ENCODE peak calls at places on chromosome 9, in nine cellular contexts. One of them, this sample, is unnamed.

GRCh38 chr9:128724744-128725211 is 851 bp upstream of the ZDHHC12 start:
- DNase-seq in tibial artery: peak
- DNase-seq in mucosa of gallbladder: peak
- DNase-seq in GM10248: peak
- DNase-seq in T-helper 2 cell: no peak
- DNase-seq in stimulated activated CD8-positive, alpha-beta memory T cell treated with anti-CD3 and anti-CD28 coated beads, Interleukin-7, amount 100 ng/mL, for 1 hour: no peak
- DNase-seq in stimulated activated CD4-positive, alpha-beta T cell treated with anti-CD3 and anti-CD28 coated beads, TNF-alpha, amount 100 ng/mL, for 1 hour: no peak
- DNase-seq in A172: peak
- DNase-seq in naive thymus-derived CD8-positive, alpha-beta T cell: no peak
- DNase-seq in this sample: peak

GRCh38 chr9:121950441-121950840 is 142.7 kb downstream of the TTLL11 start:
- DNase-seq in tibial artery: no peak
- DNase-seq in mucosa of gallbladder: no peak
- DNase-seq in GM10248: no peak
- DNase-seq in T-helper 2 cell: no peak
- DNase-seq in stimulated activated CD8-positive, alpha-beta memory T cell treated with anti-CD3 and anti-CD28 coated beads, Interleukin-7, amount 100 ng/mL, for 1 hour: no peak
- DNase-seq in stimulated activated CD4-positive, alpha-beta T cell treated with anti-CD3 and anti-CD28 coated beads, TNF-alpha, amount 100 ng/mL, for 1 hour: no peak
- DNase-seq in A172: no peak
- DNase-seq in naive thymus-derived CD8-positive, alpha-beta T cell: no peak
- DNase-seq in this sample: no peak

GRCh38 chr9:86099695-86100364 is 472 bp upstream of the GOLM1 start:
- DNase-seq in tibial artery: peak
- DNase-seq in mucosa of gallbladder: peak
- DNase-seq in GM10248: peak
- DNase-seq in T-helper 2 cell: no peak
- DNase-seq in stimulated activated CD8-positive, alpha-beta memory T cell treated with anti-CD3 and anti-CD28 coated beads, Interleukin-7, amount 100 ng/mL, for 1 hour: no peak
- DNase-seq in stimulated activated CD4-positive, alpha-beta T cell treated with anti-CD3 and anti-CD28 coated beads, TNF-alpha, amount 100 ng/mL, for 1 hour: no peak
- DNase-seq in A172: no peak
- DNase-seq in naive thymus-derived CD8-positive, alpha-beta T cell: no peak
- DNase-seq in this sample: peak

GRCh38 chr9:72454871-72455471 is 66.4 kb upstream of the TMC1 start:
- DNase-seq in tibial artery: no peak
- DNase-seq in mucosa of gallbladder: no peak
- DNase-seq in GM10248: no peak
- DNase-seq in T-helper 2 cell: no peak
- DNase-seq in stimulated activated CD8-positive, alpha-beta memory T cell treated with anti-CD3 and anti-CD28 coated beads, Interleukin-7, amount 100 ng/mL, for 1 hour: no peak
- DNase-seq in stimulated activated CD4-positive, alpha-beta T cell treated with anti-CD3 and anti-CD28 coated beads, TNF-alpha, amount 100 ng/mL, for 1 hour: no peak
- DNase-seq in A172: no peak
- DNase-seq in naive thymus-derived CD8-positive, alpha-beta T cell: no peak
- DNase-seq in this sample: no peak

GRCh38 chr9:2243666-2244555 is 228.8 kb downstream of the SMARCA2 start:
- DNase-seq in tibial artery: no peak
- DNase-seq in mucosa of gallbladder: no peak
- DNase-seq in GM10248: no peak
- DNase-seq in T-helper 2 cell: no peak
- DNase-seq in stimulated activated CD8-positive, alpha-beta memory T cell treated with anti-CD3 and anti-CD28 coated beads, Interleukin-7, amount 100 ng/mL, for 1 hour: no peak
- DNase-seq in stimulated activated CD4-positive, alpha-beta T cell treated with anti-CD3 and anti-CD28 coated beads, TNF-alpha, amount 100 ng/mL, for 1 hour: no peak
- DNase-seq in A172: no peak
- DNase-seq in naive thymus-derived CD8-positive, alpha-beta T cell: no peak
- DNase-seq in this sample: no peak

GRCh38 chr9:4365055-4365454 is 65.2 kb upstream of the GLIS3 start:
- DNase-seq in tibial artery: no peak
- DNase-seq in mucosa of gallbladder: no peak
- DNase-seq in GM10248: no peak
- DNase-seq in T-helper 2 cell: no peak
- DNase-seq in stimulated activated CD8-positive, alpha-beta memory T cell treated with anti-CD3 and anti-CD28 coated beads, Interleukin-7, amount 100 ng/mL, for 1 hour: no peak
- DNase-seq in stimulated activated CD4-positive, alpha-beta T cell treated with anti-CD3 and anti-CD28 coated beads, TNF-alpha, amount 100 ng/mL, for 1 hour: no peak
- DNase-seq in A172: no peak
- DNase-seq in naive thymus-derived CD8-positive, alpha-beta T cell: no peak
- DNase-seq in this sample: no peak

GRCh38 chr9:136808781-136809158 is 1.0 kb downstream of the RABL6 start:
- DNase-seq in tibial artery: no peak
- DNase-seq in mucosa of gallbladder: no peak
- DNase-seq in GM10248: no peak
- DNase-seq in T-helper 2 cell: no peak
- DNase-seq in stimulated activated CD8-positive, alpha-beta memory T cell treated with anti-CD3 and anti-CD28 coated beads, Interleukin-7, amount 100 ng/mL, for 1 hour: no peak
- DNase-seq in stimulated activated CD4-positive, alpha-beta T cell treated with anti-CD3 and anti-CD28 coated beads, TNF-alpha, amount 100 ng/mL, for 1 hour: no peak
- DNase-seq in A172: no peak
- DNase-seq in naive thymus-derived CD8-positive, alpha-beta T cell: no peak
- DNase-seq in this sample: no peak

GRCh38 chr9:108056805-108057386 is 567.3 kb upstream of the KLF4 start:
- DNase-seq in tibial artery: no peak
- DNase-seq in mucosa of gallbladder: no peak
- DNase-seq in GM10248: no peak
- DNase-seq in T-helper 2 cell: no peak
- DNase-seq in stimulated activated CD8-positive, alpha-beta memory T cell treated with anti-CD3 and anti-CD28 coated beads, Interleukin-7, amount 100 ng/mL, for 1 hour: no peak
- DNase-seq in stimulated activated CD4-positive, alpha-beta T cell treated with anti-CD3 and anti-CD28 coated beads, TNF-alpha, amount 100 ng/mL, for 1 hour: no peak
- DNase-seq in A172: peak
- DNase-seq in naive thymus-derived CD8-positive, alpha-beta T cell: no peak
- DNase-seq in this sample: no peak

GRCh38 chr9:133116346-133117231 is 4.5 kb downstream of the RALGDS start:
- DNase-seq in tibial artery: no peak
- DNase-seq in mucosa of gallbladder: no peak
- DNase-seq in GM10248: no peak
- DNase-seq in T-helper 2 cell: no peak
- DNase-seq in stimulated activated CD8-positive, alpha-beta memory T cell treated with anti-CD3 and anti-CD28 coated beads, Interleukin-7, amount 100 ng/mL, for 1 hour: no peak
- DNase-seq in stimulated activated CD4-positive, alpha-beta T cell treated with anti-CD3 and anti-CD28 coated beads, TNF-alpha, amount 100 ng/mL, for 1 hour: no peak
- DNase-seq in A172: no peak
- DNase-seq in naive thymus-derived CD8-positive, alpha-beta T cell: no peak
- DNase-seq in this sample: no peak

GRCh38 chr9:21381752-21382339 is 3.4 kb downstream of the IFNA2 start:
- DNase-seq in tibial artery: no peak
- DNase-seq in mucosa of gallbladder: no peak
- DNase-seq in GM10248: peak
- DNase-seq in T-helper 2 cell: no peak
- DNase-seq in stimulated activated CD8-positive, alpha-beta memory T cell treated with anti-CD3 and anti-CD28 coated beads, Interleukin-7, amount 100 ng/mL, for 1 hour: no peak
- DNase-seq in stimulated activated CD4-positive, alpha-beta T cell treated with anti-CD3 and anti-CD28 coated beads, TNF-alpha, amount 100 ng/mL, for 1 hour: no peak
- DNase-seq in A172: no peak
- DNase-seq in naive thymus-derived CD8-positive, alpha-beta T cell: no peak
- DNase-seq in this sample: peak

GRCh38 chr9:105993051-105993854 is 298.9 kb downstream of the TMEM38B start:
- DNase-seq in tibial artery: no peak
- DNase-seq in mucosa of gallbladder: no peak
- DNase-seq in GM10248: no peak
- DNase-seq in T-helper 2 cell: no peak
- DNase-seq in stimulated activated CD8-positive, alpha-beta memory T cell treated with anti-CD3 and anti-CD28 coated beads, Interleukin-7, amount 100 ng/mL, for 1 hour: no peak
- DNase-seq in stimulated activated CD4-positive, alpha-beta T cell treated with anti-CD3 and anti-CD28 coated beads, TNF-alpha, amount 100 ng/mL, for 1 hour: no peak
- DNase-seq in A172: no peak
- DNase-seq in naive thymus-derived CD8-positive, alpha-beta T cell: no peak
- DNase-seq in this sample: no peak

GRCh38 chr9:14352549-14352948 is 38.6 kb upstream of the NFIB start:
- DNase-seq in tibial artery: no peak
- DNase-seq in mucosa of gallbladder: no peak
- DNase-seq in GM10248: no peak
- DNase-seq in T-helper 2 cell: no peak
- DNase-seq in stimulated activated CD8-positive, alpha-beta memory T cell treated with anti-CD3 and anti-CD28 coated beads, Interleukin-7, amount 100 ng/mL, for 1 hour: no peak
- DNase-seq in stimulated activated CD4-positive, alpha-beta T cell treated with anti-CD3 and anti-CD28 coated beads, TNF-alpha, amount 100 ng/mL, for 1 hour: no peak
- DNase-seq in A172: no peak
- DNase-seq in naive thymus-derived CD8-positive, alpha-beta T cell: no peak
- DNase-seq in this sample: no peak

GRCh38 chr9:80794197-80794596 is 895.1 kb downstream of the TLE1 start:
- DNase-seq in tibial artery: no peak
- DNase-seq in mucosa of gallbladder: no peak
- DNase-seq in GM10248: no peak
- DNase-seq in T-helper 2 cell: no peak
- DNase-seq in stimulated activated CD8-positive, alpha-beta memory T cell treated with anti-CD3 and anti-CD28 coated beads, Interleukin-7, amount 100 ng/mL, for 1 hour: no peak
- DNase-seq in stimulated activated CD4-positive, alpha-beta T cell treated with anti-CD3 and anti-CD28 coated beads, TNF-alpha, amount 100 ng/mL, for 1 hour: no peak
- DNase-seq in A172: no peak
- DNase-seq in naive thymus-derived CD8-positive, alpha-beta T cell: no peak
- DNase-seq in this sample: no peak

GRCh38 chr9:92671323-92671722 is 1.4 kb upstream of the IPPK start:
- DNase-seq in tibial artery: no peak
- DNase-seq in mucosa of gallbladder: no peak
- DNase-seq in GM10248: no peak
- DNase-seq in T-helper 2 cell: no peak
- DNase-seq in stimulated activated CD8-positive, alpha-beta memory T cell treated with anti-CD3 and anti-CD28 coated beads, Interleukin-7, amount 100 ng/mL, for 1 hour: no peak
- DNase-seq in stimulated activated CD4-positive, alpha-beta T cell treated with anti-CD3 and anti-CD28 coated beads, TNF-alpha, amount 100 ng/mL, for 1 hour: no peak
- DNase-seq in A172: peak
- DNase-seq in naive thymus-derived CD8-positive, alpha-beta T cell: no peak
- DNase-seq in this sample: no peak

GRCh38 chr9:128208943-128209695 is 5.9 kb downstream of the DNM1 start:
- DNase-seq in tibial artery: no peak
- DNase-seq in mucosa of gallbladder: no peak
- DNase-seq in GM10248: no peak
- DNase-seq in T-helper 2 cell: no peak
- DNase-seq in stimulated activated CD8-positive, alpha-beta memory T cell treated with anti-CD3 and anti-CD28 coated beads, Interleukin-7, amount 100 ng/mL, for 1 hour: no peak
- DNase-seq in stimulated activated CD4-positive, alpha-beta T cell treated with anti-CD3 and anti-CD28 coated beads, TNF-alpha, amount 100 ng/mL, for 1 hour: no peak
- DNase-seq in A172: no peak
- DNase-seq in naive thymus-derived CD8-positive, alpha-beta T cell: no peak
- DNase-seq in this sample: no peak

This sample was measured in GM13976.